ENCODE peak calls at places on chromosomes 16 and 17, in nine cellular contexts. N is IMR-90, W is transverse colon, I is A549, T is right lobe of liver, H is thyroid gland, E is heart left ventricle, C is adrenal gland, U is breast epithelium. A is an unnamed sample. For H3K4me1, the result is how much of the 10 kb centered on the place peaks cover.

GRCh38 chr17:56994009-56994792 is 16.3 kb downstream of the SCPEP1 start:
- DNase-seq in U (no peak), E (no peak), H (no peak), N (peak), T (no peak), C (no peak), W (no peak), I (no peak), A (no peak)

GRCh38 chr16:55155815-55156214 is 168.2 kb upstream of the IRX6 start:
- DNase-seq in W (no peak), E (no peak), N (no peak), H (no peak), T (no peak), C (no peak), U (no peak), I (no peak), A (no peak)

GRCh38 chr17:57666946-57667345 is 78.2 kb downstream of the CCDC182 start:
- DNase-seq in I (no peak), C (peak), H (no peak), W (no peak), T (no peak), N (no peak), E (no peak), U (peak), A (no peak)

GRCh38 chr17:9998060-9998459 is 93.0 kb upstream of the RCVRN start:
- DNase-seq in W (no peak), C (no peak), I (no peak), H (no peak), E (no peak), T (no peak), U (no peak), N (no peak), A (no peak)

GRCh38 chr17:48532261-48532660 is 1.4 kb upstream of the HOXB1 start:
- DNase-seq in H (no peak), N (no peak), T (no peak), I (no peak), C (no peak), U (no peak), E (no peak), W (no peak), A (no peak)

GRCh38 chr16:2968738-2969544 is at the start of gene PAQR4:
- DNase-seq in C (peak), T (peak), U (peak), N (peak), E (peak), H (peak), W (peak), I (peak), A (peak)

GRCh38 chr16:47694543-47694942 is 233.4 kb downstream of the PHKB start:
- DNase-seq in C (no peak), T (no peak), N (no peak), E (no peak), H (no peak), W (no peak), I (peak), U (no peak), A (no peak)

GRCh38 chr17:16991349-16992009 is 19.6 kb upstream of the TNFRSF13B start:
- DNase-seq in N (peak), E (peak), C (peak), W (peak), U (peak), I (peak), H (peak), T (peak), A (peak)

GRCh38 chr16:8936421-8936820 is 27.3 kb downstream of the USP7 start:
- DNase-seq in C (peak), N (peak), U (no peak), H (peak), E (no peak), W (peak), I (peak), T (no peak), A (peak)

GRCh38 chr17:68709995-68710780 is 109.0 kb upstream of the FAM20A start:
- DNase-seq in E (no peak), N (peak), T (no peak), U (no peak), C (no peak), I (no peak), H (no peak), W (no peak), A (no peak)

GRCh38 chr16:28895609-28896008 is 17.3 kb downstream of the ATP2A1 start:
- DNase-seq in C (no peak), E (no peak), H (no peak), N (no peak), U (no peak), T (no peak), I (no peak), W (no peak), A (no peak)

DNA sequence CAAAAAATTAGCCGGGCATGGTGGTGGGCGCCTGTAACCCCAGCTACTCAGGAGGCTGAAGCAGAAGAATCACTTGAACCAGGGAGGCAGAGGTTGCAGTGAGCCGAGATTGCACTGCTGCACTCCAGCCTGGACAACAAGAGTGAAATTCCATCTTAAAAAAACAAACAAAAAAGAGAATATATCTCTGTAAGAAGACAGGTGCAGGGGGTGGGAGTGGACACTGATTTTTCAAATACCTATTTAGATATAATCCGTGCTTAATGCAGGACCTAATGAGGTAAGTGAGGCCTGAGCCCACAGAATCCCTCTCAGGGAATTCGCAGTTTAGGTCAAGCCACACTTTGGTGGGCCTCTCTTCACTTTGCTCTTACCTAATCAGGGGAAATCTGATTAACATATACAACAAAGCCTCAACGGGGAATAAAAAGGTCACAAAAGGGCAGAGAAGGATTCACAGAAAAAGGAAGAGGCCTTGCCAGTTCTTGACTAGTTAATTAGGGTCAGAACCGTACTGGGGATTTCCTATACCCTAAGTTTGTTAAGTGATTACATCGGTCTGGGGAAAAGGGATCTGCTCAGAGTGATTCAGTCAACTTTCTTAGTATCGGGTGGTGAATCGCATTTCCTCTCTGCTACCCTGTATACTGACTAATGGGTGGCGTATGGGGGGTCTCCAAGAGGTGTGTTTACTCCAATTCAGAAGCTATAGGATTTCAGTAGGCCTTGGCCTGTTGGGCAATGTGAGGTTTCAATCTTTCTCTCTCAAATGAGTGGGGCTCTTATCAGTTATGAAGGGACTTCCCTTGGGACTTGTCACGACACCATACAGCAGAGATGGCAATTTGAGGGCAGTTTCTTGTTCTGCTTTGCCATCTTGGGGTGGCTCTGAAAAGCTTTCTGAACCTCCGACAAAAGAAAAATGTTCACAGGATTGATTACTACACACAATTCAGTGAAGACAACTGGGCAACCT is 1.9 kb upstream of the NFAT5 start:
- DNase-seq in I (peak), T (no peak), E (no peak), W (no peak), C (no peak), N (peak), U (no peak), H (no peak), A (no peak)
- TF ChIP-seq POLR2A in I (no peak), T (no peak), E (no peak), W (no peak), C (no peak), N (no peak), U (no peak), H (no peak), A (no peak)

DNA sequence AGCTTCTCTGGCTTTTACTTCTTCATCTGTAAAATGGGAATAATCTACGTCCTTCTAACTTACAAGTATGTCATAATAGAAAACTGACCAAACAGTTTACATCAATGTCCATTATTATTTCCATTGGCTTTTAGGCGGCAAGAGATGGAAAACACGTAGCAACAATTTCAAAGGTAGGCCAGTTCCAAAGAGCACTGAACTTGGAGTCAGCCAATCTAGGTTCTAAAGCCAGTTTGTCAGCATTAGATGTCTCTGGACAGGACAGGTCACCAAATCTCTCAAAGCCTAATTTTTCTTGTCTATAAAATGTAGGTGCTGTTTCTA is 17.6 kb downstream of the HLF start:
- DNase-seq in T (no peak), H (no peak), C (no peak), U (no peak), W (no peak), I (no peak), N (no peak), E (no peak), A (no peak)
- H3K4me1 ChIP-seq in T (half or more), H (half or more), C (under half), U (under half), W (under half), I (half or more), N (under half), E (half or more), A (half or more)

GRCh38 chr16:11666108-11667055 is 1.9 kb upstream of the SNN start:
- DNase-seq in I (no peak), W (no peak), C (no peak), N (no peak), E (no peak), H (no peak), U (no peak), T (no peak), A (no peak)
- H3K27ac ChIP-seq in I (peak), W (no peak), C (no peak), N (no peak), E (no peak), H (no peak), U (no peak), T (no peak), A (no peak)

DNA sequence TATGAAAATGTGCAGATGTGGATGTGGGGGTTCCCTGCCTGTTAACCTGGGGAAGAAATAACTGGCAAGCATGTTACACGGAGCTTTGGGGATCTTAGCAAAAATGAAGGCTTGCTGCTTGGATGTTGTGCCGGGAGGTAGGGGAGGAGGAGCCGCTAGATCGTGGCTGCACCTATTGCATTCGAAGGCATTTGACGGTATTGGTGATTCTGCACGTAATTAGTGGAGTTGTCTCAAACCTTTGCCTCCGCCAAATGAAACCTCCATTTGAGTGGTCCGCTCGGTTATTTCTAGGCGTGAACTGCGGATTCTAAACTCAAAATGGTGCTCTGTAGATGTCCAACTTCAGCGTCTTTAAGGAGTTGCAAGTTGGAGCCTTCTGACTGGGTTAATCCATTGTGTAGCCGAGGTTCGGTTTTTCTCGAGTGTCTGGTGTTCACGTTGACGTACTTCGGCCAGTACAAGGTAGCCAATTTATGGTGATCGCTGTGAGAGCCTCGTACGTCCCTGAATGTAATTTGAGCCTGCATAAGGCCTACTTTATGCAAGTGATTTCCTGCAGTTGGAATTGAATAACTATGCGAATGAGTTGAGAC is 1.5 kb downstream of the TNRC6C start:
- DNase-seq in U (no peak), I (no peak), E (no peak), C (no peak), H (peak), N (peak), T (no peak), W (no peak), A (no peak)
- TF ChIP-seq POLR2A in U (no peak), I (no peak), E (no peak), C (no peak), H (no peak), N (no peak), T (no peak), W (no peak), A (no peak)

GRCh38 chr17:76480676-76481075 is 13.3 kb downstream of the AANAT start:
- DNase-seq in E (no peak), I (no peak), W (no peak), C (no peak), N (no peak), U (no peak), T (no peak), H (no peak), A (no peak)

GRCh38 chr17:76487451-76488192 is 13.6 kb downstream of the RHBDF2 start:
- DNase-seq in E (no peak), C (no peak), W (no peak), N (no peak), I (no peak), U (no peak), T (no peak), H (no peak), A (no peak)

GRCh38 chr17:76481091-76481655 is 13.8 kb downstream of the AANAT start:
- DNase-seq in U (no peak), H (no peak), C (peak), E (no peak), N (no peak), T (no peak), I (no peak), W (peak), A (no peak)

GRCh38 chr17:76485569-76485968 is 15.7 kb downstream of the RHBDF2 start:
- DNase-seq in I (no peak), U (no peak), C (peak), N (no peak), T (no peak), H (no peak), E (no peak), W (peak), A (peak)

GRCh38 chr17:76484228-76484725 is 16.9 kb downstream of the AANAT start:
- DNase-seq in C (no peak), E (no peak), W (no peak), T (no peak), H (no peak), U (no peak), I (no peak), N (no peak), A (no peak)
- H3K4me1 ChIP-seq in C (under half), E (under half), W (under half), T (under half), H (under half), U (under half), I (under half), N (under half), A (under half)